ENCODE peak calls at places on chromosome 14, in nine cellular contexts. I is IMR-90, S is progenitor cell of endocrine pancreas, K is cardiac fibroblast, W is neural crest cell, R is WTC11, J is RWPE1, M is cardiac muscle cell, X is AG04449. Y is an unnamed sample.

GRCh38 chr14:75257241-75257640 is 21.4 kb upstream of the FOS start:
- DNase-seq in R (no peak), K (peak; percentile 32), J (peak; percentile 74), W (no peak), X (no peak), M (no peak), I (peak; percentile 37), S (no peak), Y (no peak)

GRCh38 chr14:84646791-84647500 is 883.0 kb upstream of the FLRT2 start:
- DNase-seq in W (no peak), I (peak; percentile 11), K (peak; percentile 8), X (no peak), J (no peak), M (no peak), R (no peak), S (no peak), Y (no peak)

GRCh38 chr14:20631023-20631820 is 10.3 kb downstream of the OR6S1 start:
- DNase-seq in R (no peak), W (peak; percentile 62), M (peak; percentile 43), J (no peak), X (no peak), I (peak; percentile 70), K (peak; percentile 74), S (no peak), Y (no peak)

GRCh38 chr14:94213021-94213420 is 38.9 kb downstream of the PPP4R4 start:
- DNase-seq in K (peak; percentile 13), I (peak; percentile 34), X (peak; percentile 75), M (no peak), W (no peak), J (peak; percentile 57), S (no peak), R (no peak), Y (no peak)

GRCh38 chr14:50943943-50944646 is at the start of gene PYGL:
- DNase-seq in J (peak; percentile 70), M (peak; percentile 85), X (no peak), R (peak; percentile 78), K (peak; percentile 80), W (peak; percentile 67), S (peak; percentile 44), I (peak; percentile 49), Y (no peak)

GRCh38 chr14:38047518-38047917 is 160.2 kb upstream of the SSTR1 start:
- DNase-seq in K (no peak), X (no peak), S (no peak), I (no peak), W (no peak), R (no peak), M (no peak), J (no peak), Y (no peak)

GRCh38 chr14:104341532-104342434 is 203.4 kb downstream of the KIF26A start:
- DNase-seq in S (peak; percentile 35), K (peak; percentile 13), I (no peak), R (peak; percentile 86), M (peak; percentile 74), X (no peak), W (peak; percentile 71), J (peak; percentile 79), Y (no peak)

GRCh38 chr14:74049886-74050495 is 30.8 kb downstream of the BBOF1 start:
- DNase-seq in S (no peak), J (no peak), I (no peak), R (no peak), K (no peak), W (no peak), M (no peak), X (no peak), Y (no peak)

GRCh38 chr14:60882219-60882618 is 98.7 kb downstream of the TRMT5 start:
- DNase-seq in X (no peak), K (no peak), J (no peak), M (no peak), R (no peak), S (no peak), I (no peak), W (no peak), Y (no peak)

GRCh38 chr14:93977790-93978581 is 1.6 kb upstream of the ASB2 start:
- DNase-seq in W (no peak), M (no peak), K (no peak), R (no peak), S (no peak), X (no peak), I (no peak), J (no peak), Y (no peak)

GRCh38 chr14:100281286-100282082 is 24.8 kb downstream of the SLC25A29 start:
- DNase-seq in X (no peak), W (no peak), M (no peak), I (no peak), K (no peak), J (no peak), R (no peak), S (no peak), Y (no peak)

GRCh38 chr14:84792722-84793410 is 737.1 kb upstream of the FLRT2 start:
- DNase-seq in M (no peak), J (no peak), W (no peak), I (no peak), X (no peak), S (no peak), K (no peak), R (no peak), Y (no peak)

GRCh38 chr14:80862983-80863382 is 78.6 kb downstream of the CEP128 start:
- DNase-seq in W (no peak), J (no peak), M (no peak), I (no peak), X (no peak), R (no peak), K (no peak), S (no peak), Y (no peak)
- TF ChIP-seq CTCF in W (peak; percentile 51), J (peak; percentile 27), M (peak; percentile 35), I (peak; percentile 47), X (no peak), R (no peak), K (no peak), S (no peak), Y (peak; percentile 65)

DNA sequence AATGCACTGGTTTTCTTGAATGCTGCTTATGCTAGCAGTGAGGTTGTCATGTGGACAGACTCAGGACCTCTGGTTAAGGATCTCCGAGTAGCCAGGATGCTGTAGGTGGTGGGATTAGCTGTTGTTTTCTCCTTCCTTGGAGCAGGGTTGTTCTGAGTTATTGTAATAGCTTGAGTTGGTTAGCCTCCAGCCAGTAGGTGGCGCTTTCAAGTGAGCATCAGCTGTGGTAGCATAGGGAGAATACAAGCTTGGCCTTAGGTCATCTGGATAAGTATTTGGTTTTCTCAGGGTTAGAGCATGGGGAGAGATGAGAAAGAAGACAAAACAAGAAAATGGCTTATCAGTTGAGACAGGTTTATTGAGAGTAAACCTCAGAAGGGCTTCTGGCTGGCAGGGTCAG is 299.7 kb upstream of the FBXO33 start:
- DNase-seq in X (no peak), K (no peak), S (no peak), R (peak; percentile 35), W (no peak), M (no peak), J (no peak), I (no peak), Y (no peak)
- TF ChIP-seq CTCF in X (no peak), K (no peak), S (peak; percentile 20), R (peak; percentile 46), W (peak; percentile 30), M (no peak), J (no peak), I (no peak), Y (no peak)

DNA sequence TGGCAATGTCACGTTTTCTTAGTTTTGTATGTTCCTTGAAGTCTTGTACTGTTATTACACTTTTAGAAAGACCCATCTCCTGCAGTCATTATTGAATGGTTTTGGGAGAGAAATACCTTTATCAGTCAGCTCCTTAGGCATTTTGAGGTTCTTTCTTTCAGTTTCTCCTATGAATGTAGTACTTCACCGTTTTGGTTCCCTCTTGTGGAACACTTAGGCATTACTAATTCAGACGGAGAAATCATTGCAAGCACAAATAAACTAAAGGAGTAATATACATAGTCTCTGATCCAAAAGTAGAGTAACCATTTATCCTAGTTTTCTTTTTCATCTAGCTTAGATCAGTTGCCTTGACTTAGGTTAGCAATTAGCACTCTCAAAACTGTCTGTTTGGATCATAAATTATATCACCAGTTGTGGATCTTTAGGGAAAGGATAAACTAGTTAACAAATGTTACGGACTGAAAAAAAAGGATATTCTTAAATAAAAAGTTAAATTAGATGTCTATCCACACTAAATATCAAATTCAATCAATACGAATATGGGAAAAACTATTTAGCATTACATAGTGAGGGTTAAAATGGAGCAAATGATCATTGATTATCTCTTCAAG is 1538.3 kb upstream of the SEL1L start:
- DNase-seq in I (peak; percentile 19), S (no peak), M (peak; percentile 28), X (no peak), W (no peak), K (no peak), R (no peak), J (no peak), Y (no peak)
- TF ChIP-seq CTCF in I (peak; percentile 30), S (peak; percentile 70), M (no peak), X (no peak), W (peak; percentile 79), K (peak; percentile 5), R (peak; percentile 25), J (peak; percentile 54), Y (peak; percentile 72)

GRCh38 chr14:105351920-105352871 is 37.6 kb downstream of the PACS2 start:
- DNase-seq in M (peak; percentile 91), J (peak; percentile 90), X (peak; percentile 40), I (peak; percentile 85), K (peak; percentile 91), W (peak; percentile 87), S (peak; percentile 75), R (peak; percentile 90), Y (peak; percentile 91)

GRCh38 chr14:105349992-105350391 is 35.4 kb downstream of the PACS2 start:
- DNase-seq in I (no peak), K (no peak), W (no peak), R (no peak), S (no peak), J (no peak), X (no peak), M (no peak), Y (no peak)

GRCh38 chr14:105351410-105351809 is 36.9 kb downstream of the PACS2 start:
- DNase-seq in S (no peak), I (no peak), K (no peak), J (no peak), R (no peak), M (no peak), X (no peak), W (no peak), Y (no peak)

GRCh38 chr14:105348945-105349699 is 34.6 kb downstream of the PACS2 start:
- DNase-seq in I (no peak), W (no peak), X (no peak), K (no peak), R (no peak), J (no peak), S (no peak), M (no peak), Y (no peak)

DNA sequence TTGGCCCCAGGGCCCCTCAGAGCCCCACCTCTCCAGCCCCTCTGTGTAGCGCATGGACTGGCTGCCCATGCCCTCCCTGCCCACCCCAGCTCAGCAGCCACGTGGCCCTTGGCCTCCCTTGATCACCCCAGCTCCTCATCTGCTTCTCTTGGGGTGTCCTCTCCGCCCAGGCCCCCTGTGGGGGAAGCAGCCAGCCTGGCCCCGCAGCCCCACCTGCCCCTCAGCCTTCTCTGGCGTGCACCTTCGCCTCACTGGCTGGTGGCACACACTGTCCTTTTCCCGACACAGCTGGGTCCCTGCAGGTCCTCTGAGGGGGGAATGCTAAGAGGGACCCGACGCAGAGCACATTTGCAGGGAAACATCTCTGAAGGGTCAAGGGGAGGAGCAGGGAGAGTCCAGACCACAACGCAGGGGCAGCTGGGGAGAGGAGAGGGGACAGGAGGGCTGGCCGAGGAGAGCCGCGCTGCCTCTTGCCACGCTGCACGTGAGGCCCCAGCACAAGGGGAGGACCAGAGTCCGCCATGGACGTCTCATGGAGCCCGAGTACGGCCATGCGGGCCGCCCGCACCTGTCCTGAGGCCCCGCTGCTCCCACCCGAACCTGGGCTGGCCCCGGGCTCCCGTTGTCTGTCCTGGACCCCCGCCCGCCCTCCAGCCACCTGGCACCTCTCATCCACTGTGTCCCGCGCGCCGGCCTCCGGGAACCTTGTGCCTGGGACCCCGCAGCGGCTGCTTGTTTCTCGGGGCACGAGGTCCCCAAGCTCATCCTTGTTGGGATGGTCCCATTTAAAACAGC is 36.1 kb downstream of the PACS2 start:
- DNase-seq in K (no peak), R (no peak), I (no peak), J (no peak), S (no peak), W (no peak), M (no peak), X (no peak), Y (no peak)
- TF ChIP-seq CTCF in K (no peak), R (no peak), I (no peak), J (no peak), S (no peak), W (no peak), M (no peak), X (no peak), Y (no peak)